ENCODE peak calls at places on chromosome 9, in nine cellular contexts. Q is A549; C is lower lobe of right lung; J is right cardiac atrium; E is mucosa of descending colon; A is osteoblast; F is GM23248; T is kidney; U is CD4-positive, alpha-beta memory T cell. K is an unnamed sample.

GRCh38 chr9:20200900-20201495 is 412.2 kb upstream of the SLC24A2 start:
- DNase-seq in T (no peak), Q (no peak), J (peak), C (no peak), E (no peak), F (no peak), U (no peak), A (no peak), K (no peak)

GRCh38 chr9:134538856-134539562 is 102.6 kb upstream of the COL5A1 start:
- DNase-seq in C (peak), T (peak), F (no peak), J (peak), Q (no peak), A (peak), E (peak), U (no peak), K (no peak)

GRCh38 chr9:2363138-2363745 is 258.3 kb upstream of the VLDLR start:
- DNase-seq in C (no peak), A (no peak), F (no peak), Q (no peak), J (peak), T (no peak), E (no peak), U (no peak), K (no peak)

GRCh38 chr9:101333923-101334702 is 50.7 kb downstream of the BAAT start:
- DNase-seq in U (no peak), E (no peak), C (no peak), J (no peak), Q (no peak), F (no peak), T (no peak), A (no peak), K (no peak)

GRCh38 chr9:108162664-108163063 is 673.1 kb upstream of the KLF4 start:
- DNase-seq in F (peak), Q (no peak), E (no peak), A (peak), T (no peak), C (no peak), U (no peak), J (no peak), K (peak)

GRCh38 chr9:112507281-112507680 is 20.7 kb downstream of the KIAA1958 start:
- DNase-seq in U (no peak), Q (no peak), A (no peak), E (no peak), C (no peak), J (no peak), T (no peak), F (no peak), K (no peak)

GRCh38 chr9:121784706-121785426 is 133.4 kb downstream of the DAB2IP start:
- DNase-seq in A (peak), C (peak), T (peak), F (no peak), J (peak), U (no peak), E (no peak), Q (no peak), K (peak)

GRCh38 chr9:2087500-2088313 is 72.6 kb downstream of the SMARCA2 start:
- DNase-seq in T (no peak), J (no peak), A (peak), E (no peak), F (peak), Q (peak), U (no peak), C (no peak), K (peak)

GRCh38 chr9:98742325-98743280 is 33.9 kb upstream of the GABBR2 start:
- DNase-seq in C (no peak), E (no peak), J (no peak), A (peak), T (no peak), U (no peak), Q (peak), F (peak), K (peak)

DNA sequence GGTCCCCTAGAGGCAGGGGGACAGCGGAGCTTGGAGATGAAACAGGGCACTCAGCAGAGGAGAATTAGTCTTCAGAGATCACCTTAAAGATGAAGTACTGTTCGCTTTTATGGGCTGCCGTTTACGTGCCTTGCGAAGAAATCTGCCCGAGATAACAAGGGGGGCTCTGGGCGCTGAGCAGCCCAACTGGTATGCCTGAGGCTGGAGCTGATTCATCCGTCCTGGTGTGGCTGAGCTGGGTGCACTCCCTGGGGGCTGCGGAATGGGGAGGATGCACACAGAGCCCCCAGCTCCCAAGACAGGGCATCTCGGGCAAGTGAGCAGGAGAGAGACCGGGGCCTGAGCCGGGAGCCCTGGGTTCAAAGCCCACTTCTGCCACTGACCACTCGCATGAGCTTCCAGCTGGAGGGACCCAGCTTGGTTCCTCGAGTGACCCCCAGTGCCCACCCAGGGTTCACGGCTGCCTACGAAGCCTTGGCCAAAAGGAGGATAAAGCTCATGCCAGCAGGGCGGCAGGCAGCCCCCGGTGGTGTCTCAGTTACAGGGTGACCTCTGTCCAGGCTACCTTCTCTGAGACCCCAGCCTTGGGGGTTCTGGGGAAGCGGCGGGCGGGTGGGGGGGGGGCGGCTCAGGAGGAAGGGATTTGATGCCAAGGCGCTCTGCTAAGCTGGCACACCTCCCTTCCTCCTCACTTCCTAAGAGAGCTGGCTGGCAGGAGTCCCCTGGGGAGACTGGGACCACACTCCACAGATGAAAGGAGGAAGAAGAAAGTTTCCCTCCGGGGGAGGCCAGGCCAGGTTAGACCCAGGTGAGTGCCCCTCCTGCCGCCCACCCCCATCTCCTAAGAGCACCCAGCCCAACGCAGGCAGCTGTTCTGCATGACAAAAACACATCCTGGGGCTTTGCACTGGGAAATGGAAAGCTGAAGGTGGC is 5.7 kb downstream of the FIBCD1 start:
- DNase-seq in C (no peak), Q (no peak), F (peak), J (no peak), T (no peak), E (no peak), A (peak), U (peak), K (peak)
- H3K4me3 ChIP-seq in C (no peak), Q (no peak), F (peak), J (no peak), T (no peak), E (no peak), A (peak), U (no peak), K (no peak)

GRCh38 chr9:96551403-96551802 is 68.2 kb downstream of the CDC14B start:
- DNase-seq in U (no peak), Q (no peak), J (no peak), T (no peak), C (no peak), F (no peak), A (no peak), E (no peak), K (no peak)

GRCh38 chr9:96554326-96554725 is 65.3 kb downstream of the CDC14B start:
- DNase-seq in T (no peak), U (no peak), Q (no peak), C (no peak), F (peak), J (no peak), E (no peak), A (no peak), K (peak)

GRCh38 chr9:96554801-96555566 is 64.7 kb downstream of the CDC14B start:
- DNase-seq in A (peak), T (no peak), C (no peak), F (peak), J (no peak), E (no peak), U (no peak), Q (no peak), K (peak)

GRCh38 chr9:96550659-96551058 is 69.0 kb downstream of the CDC14B start:
- DNase-seq in T (no peak), J (no peak), E (no peak), C (no peak), U (no peak), A (no peak), Q (no peak), F (peak), K (no peak)

DNA sequence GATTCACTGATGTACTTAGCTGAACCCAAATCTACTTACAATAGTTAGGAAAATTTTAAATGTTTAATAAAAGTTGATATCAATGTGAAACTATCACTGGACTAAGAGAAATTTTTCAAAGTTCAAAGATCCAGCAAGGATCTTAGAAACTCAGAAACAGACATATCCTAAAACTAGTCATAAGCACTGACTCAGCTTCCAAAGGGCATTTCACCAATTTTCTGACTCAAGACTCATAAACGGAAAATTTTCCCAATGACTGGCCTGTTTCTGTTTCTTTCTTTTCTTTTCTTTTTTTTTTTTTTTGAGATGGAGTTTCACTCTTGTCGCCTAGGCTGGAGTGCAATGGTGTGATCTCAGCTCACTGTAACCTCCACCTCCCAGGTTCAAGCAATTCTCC is 66.6 kb downstream of the CDC14B start:
- DNase-seq in T (no peak), U (no peak), C (no peak), E (no peak), J (no peak), F (peak), A (no peak), Q (no peak), K (peak)
- H3K4me3 ChIP-seq in T (no peak), U (no peak), C (no peak), E (no peak), J (no peak), F (peak), A (no peak), Q (no peak), K (no peak)

DNA sequence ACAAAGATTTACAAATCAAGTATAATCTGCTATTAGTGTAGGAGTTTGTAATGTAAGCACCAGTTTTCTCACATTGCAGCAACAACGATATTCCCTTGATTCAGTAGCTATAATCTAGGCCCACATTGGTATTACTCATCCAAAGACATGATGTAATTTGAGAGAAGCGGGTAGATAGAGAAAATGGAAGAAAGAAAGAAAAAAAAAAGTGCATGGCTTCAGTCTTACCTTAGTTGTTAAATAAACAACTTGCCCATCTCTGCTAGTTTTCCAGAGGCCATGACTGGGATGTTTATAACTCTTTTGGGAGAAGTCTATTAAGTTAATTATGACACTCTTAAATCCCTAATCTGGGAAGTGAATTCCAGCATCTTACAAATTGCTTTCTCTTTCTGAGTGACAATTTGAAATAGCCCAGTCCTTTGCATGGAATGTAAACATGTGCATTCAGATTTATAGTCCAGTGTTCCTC is 2.8 kb downstream of the MELK start:
- DNase-seq in E (no peak), J (no peak), U (no peak), F (peak), Q (no peak), T (no peak), A (peak), C (no peak), K (peak)
- H3K4me3 ChIP-seq in E (no peak), J (no peak), U (no peak), F (peak), Q (no peak), T (no peak), A (peak), C (no peak), K (no peak)

DNA sequence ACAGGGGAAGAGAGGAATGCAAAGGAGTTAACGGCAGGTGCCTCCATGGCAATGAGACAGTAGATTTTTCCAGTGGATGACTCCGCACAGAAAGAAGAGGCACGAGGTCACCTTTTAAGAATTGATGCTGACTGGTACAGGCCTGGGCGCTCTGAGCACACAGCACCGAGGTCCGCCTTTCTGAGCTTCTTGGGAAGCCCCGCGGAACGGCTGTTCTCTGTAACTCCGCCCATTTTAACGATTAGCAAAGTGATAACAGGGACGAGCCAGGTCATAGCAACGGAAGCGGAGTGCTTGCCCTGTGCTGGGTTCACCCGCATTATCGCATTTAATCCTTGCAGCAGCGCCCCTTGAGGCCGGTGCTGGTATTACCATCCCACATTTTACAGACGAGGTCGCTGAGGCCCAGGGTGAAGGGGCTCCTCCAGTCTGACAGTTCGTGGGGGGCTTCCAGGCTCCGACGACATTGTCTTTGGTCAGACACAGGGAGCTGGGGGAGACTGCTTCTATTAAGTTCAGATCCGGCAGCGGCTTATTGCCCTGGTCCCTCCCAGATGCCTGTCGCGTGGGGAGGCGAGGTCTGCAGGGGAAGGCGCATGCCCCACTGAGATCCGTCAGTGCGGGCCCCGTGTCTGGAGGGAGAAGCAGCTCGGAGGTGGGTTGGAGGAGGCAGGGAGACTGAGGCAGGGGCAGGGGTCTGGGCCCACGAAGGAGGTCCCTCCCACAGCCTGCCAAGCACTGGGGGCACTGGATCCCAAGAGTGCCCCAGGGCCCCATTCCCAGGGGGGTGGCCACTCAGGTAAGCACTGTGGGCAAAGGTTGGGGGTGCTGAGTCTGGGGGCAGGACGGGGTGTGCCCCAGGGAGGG is 22.3 kb upstream of the HMCN2 start:
- DNase-seq in C (peak), J (peak), Q (peak), E (peak), T (no peak), A (peak), F (peak), U (peak), K (peak)
- H3K4me3 ChIP-seq in C (no peak), J (no peak), Q (peak), E (no peak), T (no peak), A (peak), F (peak), U (no peak), K (no peak)

K was measured in astrocyte of the spinal cord.